ENCODE peak calls at places on chromosome 7, in four cellular contexts. Z, K, V and P are unnamed samples.

GRCh38 chr7:81676813-81677212 is 93.0 kb downstream of the HGF start:
- DNase-seq in V (peak), K (no peak), Z (no peak), P (no peak)

GRCh38 chr7:41576176-41576575 is 126.7 kb downstream of the INHBA start:
- DNase-seq in Z (no peak), K (no peak), V (no peak), P (no peak)

GRCh38 chr7:129313282-129313681 is 88.5 kb downstream of the AHCYL2 start:
- DNase-seq in Z (no peak), V (no peak), K (no peak), P (no peak)

GRCh38 chr7:157479326-157479725 is 142.5 kb downstream of the DNAJB6 start:
- DNase-seq in V (no peak), K (no peak), Z (no peak), P (no peak)

GRCh38 chr7:156160811-156161210 is 348.5 kb upstream of the SHH start:
- DNase-seq in K (no peak), Z (no peak), V (no peak), P (no peak)

GRCh38 chr7:17532861-17533404 is 234.5 kb downstream of the AHR start:
- DNase-seq in Z (no peak), V (peak), K (no peak), P (no peak)

GRCh38 chr7:34851431-34851830 is 185.9 kb downstream of the DPY19L1 start:
- DNase-seq in K (no peak), Z (no peak), V (no peak), P (no peak)

GRCh38 chr7:5343893-5344292 is 61.1 kb downstream of the SLC29A4 start:
- DNase-seq in K (no peak), Z (no peak), V (no peak), P (no peak)

GRCh38 chr7:84331665-84332064 is 137.1 kb upstream of the SEMA3A start:
- DNase-seq in K (no peak), Z (no peak), V (peak), P (no peak)

GRCh38 chr7:103805376-103805775 is 184.1 kb downstream of the RELN start:
- DNase-seq in V (no peak), Z (no peak), K (no peak), P (no peak)

GRCh38 chr7:145183069-145183468 is 347.2 kb upstream of the TPK1 start:
- DNase-seq in Z (no peak), V (peak), K (no peak), P (no peak)

GRCh38 chr7:47371733-47372368 is 210.1 kb downstream of the TNS3 start:
- DNase-seq in V (peak), K (no peak), Z (no peak), P (no peak)

GRCh38 chr7:118517275-118517674 is 292.8 kb downstream of the ANKRD7 start:
- DNase-seq in V (no peak), Z (no peak), K (no peak), P (no peak)

GRCh38 chr7:21869785-21870402 is 75.8 kb downstream of the CDCA7L start:
- DNase-seq in Z (no peak), K (no peak), V (no peak), P (no peak)

GRCh38 chr7:107998660-107999480 is 4.1 kb downstream of the LAMB1 start:
- DNase-seq in V (no peak), Z (no peak), K (no peak), P (no peak)

GRCh38 chr7:130337410-130337971 is 7.1 kb upstream of the CPA5 start:
- DNase-seq in K (no peak), Z (no peak), V (no peak), P (no peak)
- TF ChIP-seq CTCF in K (no peak), Z (no peak), V (no peak), P (no peak)

DNA sequence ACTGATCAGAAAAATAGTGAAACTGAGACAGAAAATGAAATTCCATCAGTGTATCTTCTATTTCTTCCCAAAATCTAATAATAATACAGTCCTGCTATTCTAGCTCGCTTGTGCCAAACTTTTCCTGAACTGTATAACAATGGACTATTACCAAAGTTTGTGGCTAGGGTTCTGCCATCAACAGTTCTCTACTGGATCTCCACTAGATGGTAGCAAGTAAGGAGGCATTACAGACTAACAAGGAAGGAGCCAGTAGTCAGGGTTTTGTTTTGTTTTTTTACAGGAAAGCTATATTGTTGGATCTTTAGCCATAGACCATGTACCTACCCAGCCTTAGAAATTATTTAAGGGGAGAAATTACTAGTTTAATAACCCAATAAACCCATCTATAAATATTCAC is 10.8 kb downstream of the MTERF1 start:
- DNase-seq in Z (no peak), V (no peak), K (no peak), P (no peak)
- TF ChIP-seq CTCF in Z (no peak), V (peak), K (no peak), P (no peak)

GRCh38 chr7:123627859-123628258 is 26.2 kb downstream of the ASB15 start:
- DNase-seq in K (no peak), V (no peak), Z (no peak), P (no peak)

GRCh38 chr7:123625254-123625653 is 23.6 kb downstream of the ASB15 start:
- DNase-seq in Z (no peak), K (no peak), V (no peak), P (no peak)

GRCh38 chr7:123622660-123623386 is 21.2 kb downstream of the ASB15 start:
- DNase-seq in Z (no peak), K (no peak), V (peak), P (no peak)

GRCh38 chr7:123621707-123622106 is 20.1 kb downstream of the ASB15 start:
- DNase-seq in K (no peak), V (no peak), Z (no peak), P (no peak)

DNA sequence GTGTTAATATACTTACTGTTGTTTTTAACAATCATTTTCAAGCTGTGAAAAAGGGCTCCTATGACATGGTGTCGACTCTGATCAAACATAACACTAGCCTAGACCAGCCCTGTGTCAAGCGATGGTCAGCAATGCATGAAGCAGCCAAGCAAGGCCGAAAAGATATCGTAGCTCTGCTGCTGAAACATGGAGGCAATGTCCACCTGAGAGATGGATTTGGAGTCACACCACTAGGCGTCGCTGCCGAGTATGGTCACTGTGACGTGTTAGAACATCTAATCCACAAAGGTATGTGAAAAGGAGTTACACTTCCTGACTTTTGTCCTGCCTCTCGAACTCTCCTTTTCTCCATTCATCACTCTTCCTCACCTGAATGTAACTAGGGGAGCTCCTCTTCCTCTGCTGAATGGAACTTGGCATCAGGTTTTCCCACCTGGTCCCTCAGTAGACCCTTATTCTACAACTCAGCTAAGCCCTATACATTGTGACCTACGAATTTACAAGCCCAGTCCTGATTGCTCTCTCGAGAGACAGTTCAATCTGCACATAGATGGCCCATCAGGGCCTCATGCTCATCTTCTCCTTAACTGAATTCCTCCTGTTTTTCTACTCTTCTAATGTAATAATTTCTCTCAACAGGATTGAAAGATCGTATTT is 23.0 kb downstream of the ASB15 start:
- DNase-seq in K (peak), Z (no peak), V (no peak), P (no peak)
- TF ChIP-seq CTCF in K (peak), Z (peak), V (peak), P (peak)

GRCh38 chr7:106305732-106306131 is 20.9 kb upstream of the NAMPT start:
- DNase-seq in K (no peak), V (no peak), Z (no peak), P (no peak)

GRCh38 chr7:106312099-106312871 is 27.5 kb upstream of the NAMPT start:
- DNase-seq in V (no peak), K (no peak), Z (no peak), P (no peak)

GRCh38 chr7:106312906-106313305 is 28.1 kb upstream of the NAMPT start:
- DNase-seq in K (no peak), Z (no peak), V (no peak), P (no peak)

GRCh38 chr7:106306256-106306655 is 21.5 kb upstream of the NAMPT start:
- DNase-seq in V (no peak), K (no peak), Z (no peak), P (no peak)

DNA sequence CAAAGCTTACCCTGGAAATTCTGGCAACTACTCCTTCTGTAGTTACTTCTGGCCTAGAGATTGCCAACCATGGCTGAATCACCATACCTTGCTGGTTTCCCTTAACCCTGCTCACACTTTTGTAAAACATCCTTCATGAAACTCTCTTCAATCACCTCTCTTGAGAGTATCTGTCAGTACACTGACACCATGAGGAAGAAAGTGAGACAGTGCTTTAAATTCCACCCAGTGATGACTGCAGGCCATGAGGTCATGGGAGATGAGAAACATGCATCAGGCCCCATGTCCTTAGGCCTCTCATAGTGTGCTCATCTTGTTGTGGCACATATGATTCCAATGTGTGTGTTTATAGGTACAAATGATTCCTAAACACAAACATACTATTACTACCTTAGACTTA is 24.6 kb upstream of the NAMPT start:
- DNase-seq in Z (no peak), V (no peak), K (no peak), P (no peak)
- TF ChIP-seq CTCF in Z (no peak), V (no peak), K (no peak), P (no peak)

GRCh38 chr7:44132039-44132438 is 8.7 kb upstream of the POLD2 start:
- DNase-seq in V (no peak), Z (no peak), K (no peak), P (no peak)

GRCh38 chr7:44134943-44135628 is 6.0 kb downstream of the MYL7 start:
- DNase-seq in V (no peak), Z (no peak), K (no peak), P (no peak)

GRCh38 chr7:44128721-44129582 is 5.6 kb upstream of the POLD2 start:
- DNase-seq in K (no peak), Z (no peak), V (no peak), P (no peak)

GRCh38 chr7:44133295-44133694 is 7.8 kb downstream of the MYL7 start:
- DNase-seq in V (no peak), Z (no peak), K (no peak), P (no peak)

DNA sequence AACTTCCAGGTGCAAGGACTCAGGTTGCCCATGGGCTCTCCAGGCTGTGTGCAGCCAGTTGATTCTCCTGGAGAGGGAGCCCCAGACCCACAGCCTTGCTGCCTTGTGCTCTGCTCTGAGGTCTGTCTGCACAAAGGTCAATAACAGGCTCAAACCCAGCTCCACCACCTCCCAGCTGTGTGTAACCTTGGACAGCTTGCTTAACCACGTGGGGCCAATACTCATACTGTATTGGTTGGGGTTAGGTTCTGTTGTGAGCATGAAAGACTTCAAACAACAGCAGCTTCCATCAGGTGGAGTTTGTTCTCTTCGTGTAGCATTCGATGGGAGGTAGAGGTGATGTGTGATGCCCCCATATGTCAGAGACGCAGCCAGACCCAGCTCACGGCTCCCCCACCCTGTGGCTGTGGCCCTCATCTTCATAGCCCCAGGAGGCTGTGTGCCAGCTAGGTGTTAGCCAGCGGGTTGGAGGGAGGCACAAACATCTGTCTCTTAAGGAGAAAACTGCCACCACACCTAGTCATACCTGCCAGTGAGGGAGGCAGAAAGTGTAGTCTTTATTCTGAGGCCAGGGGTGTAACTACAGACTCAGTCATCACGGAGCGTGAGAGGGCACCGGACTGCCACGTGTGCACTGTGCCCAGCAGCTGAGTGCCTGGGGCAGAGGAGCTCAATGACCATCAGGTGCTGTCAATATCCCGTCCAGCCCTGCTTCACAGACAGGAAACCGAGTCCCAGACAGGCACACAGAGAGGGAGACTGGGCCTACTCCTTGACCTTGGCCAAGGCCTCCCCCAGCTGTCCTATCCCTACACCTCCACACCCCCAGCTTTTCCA is 8.0 kb upstream of the POLD2 start:
- DNase-seq in V (peak), K (peak), Z (no peak), P (no peak)
- TF ChIP-seq CTCF in V (peak), K (peak), Z (no peak), P (peak)

GRCh38 chr7:100091411-100092181 is 2.8 kb downstream of the COPS6 start:
- DNase-seq in Z (peak), V (no peak), K (no peak), P (no peak)
- TF ChIP-seq CTCF in Z (no peak), V (peak), K (no peak), P (peak)

DNA sequence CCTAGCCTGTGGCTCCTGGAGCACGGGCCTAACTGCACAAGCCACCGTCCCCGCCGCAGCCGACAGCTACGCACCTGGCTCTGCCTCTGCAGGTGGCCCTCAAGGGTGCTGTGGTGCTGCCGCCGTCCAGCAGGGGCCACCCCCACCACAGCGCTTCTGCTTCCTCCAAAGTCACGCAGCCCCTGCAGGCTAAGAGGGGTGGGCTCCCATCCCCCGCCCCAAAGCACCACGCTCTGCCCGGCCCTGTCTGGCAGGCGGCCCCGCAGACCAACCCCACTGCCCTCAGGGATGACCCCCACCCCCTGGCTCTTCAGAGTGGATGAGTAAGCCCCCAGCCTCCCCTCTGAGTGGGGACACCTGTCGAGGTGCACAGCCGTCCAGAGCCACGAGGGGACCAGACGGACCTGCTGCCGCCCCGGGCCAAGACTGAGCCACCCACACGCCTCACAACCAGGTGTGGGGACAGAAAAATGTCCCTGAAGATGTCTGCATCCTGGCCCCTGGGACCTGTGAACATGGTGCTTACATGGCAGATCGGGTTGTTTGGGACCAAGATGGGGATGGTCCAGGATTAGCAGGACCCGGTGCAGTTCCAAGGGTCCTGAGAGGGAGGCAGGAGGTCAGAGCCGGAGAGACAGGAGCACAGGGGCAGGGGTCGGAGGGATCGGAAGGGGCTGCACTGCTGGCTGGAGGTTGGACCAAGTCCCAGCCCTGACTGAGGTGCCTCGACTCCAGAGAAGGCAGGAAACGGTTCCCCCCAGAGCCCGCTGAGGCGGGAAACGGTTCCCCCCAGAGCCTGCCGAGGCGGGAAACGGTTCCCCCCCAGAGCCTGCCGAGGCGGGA is 9.0 kb upstream of the ADAP1 start:
- DNase-seq in V (no peak), Z (no peak), K (no peak), P (no peak)
- TF ChIP-seq CTCF in V (no peak), Z (no peak), K (no peak), P (no peak)

GRCh38 chr7:149871576-149871975 is 2.2 kb upstream of the ATP6V0E2 start:
- DNase-seq in Z (no peak), K (no peak), V (no peak), P (no peak)

GRCh38 chr7:149873074-149873967 is 448 bp upstream of the ATP6V0E2 start:
- DNase-seq in Z (peak), K (peak), V (peak), P (peak)

GRCh38 chr7:149870701-149871483 is 2.9 kb upstream of the ATP6V0E2 start:
- DNase-seq in Z (no peak), V (no peak), K (no peak), P (no peak)

GRCh38 chr7:149873968-149874643 is at the start of gene ATP6V0E2:
- DNase-seq in Z (no peak), K (no peak), V (no peak), P (no peak)

DNA sequence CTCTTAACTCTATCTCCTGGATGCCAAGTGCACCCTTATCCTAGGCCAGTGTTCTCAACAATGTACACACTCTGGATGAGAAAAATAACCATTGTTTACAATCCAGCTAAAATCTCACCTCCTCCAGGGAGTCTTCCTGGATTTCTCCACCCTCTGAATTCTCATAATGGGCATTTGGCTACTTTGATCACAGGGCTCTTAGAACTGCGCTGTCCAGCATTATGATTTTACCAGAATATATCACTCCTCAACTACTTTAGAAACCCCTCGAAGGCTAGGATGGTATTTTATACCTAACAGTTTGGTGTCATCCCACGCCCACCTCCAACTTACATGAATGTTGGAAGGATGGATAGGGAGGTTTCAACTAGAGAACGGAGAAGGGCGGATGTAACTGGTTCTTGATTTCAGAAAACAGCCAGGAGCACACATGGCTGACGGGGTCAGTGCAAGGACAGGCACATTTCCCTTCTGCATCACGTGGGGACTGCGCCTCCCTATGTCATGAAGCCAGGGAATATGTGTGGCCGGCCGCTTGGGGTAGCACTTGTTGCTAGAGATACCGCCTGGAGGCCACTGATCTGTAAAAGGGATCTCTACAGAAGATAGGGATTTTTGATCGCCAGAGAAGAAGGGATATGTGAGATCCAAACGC is 1.2 kb upstream of the ATP6V0E2 start:
- DNase-seq in V (peak), Z (peak), K (no peak), P (no peak)
- TF ChIP-seq CTCF in V (peak), Z (no peak), K (no peak), P (peak)